ENCODE peak calls at places on chromosomes 13 and 19, in four cellular contexts. I is left lung, S is left ventricle myocardium inferior, Z is gastrocnemius medialis. E is an unnamed sample. For H3K36me3, the result is how much of the 10 kb centered on the place peaks cover.

GRCh38 chr19:48443262-48443661 is 2.5 kb upstream of the GRWD1 start:
- DNase-seq in I (peak), S (no peak), Z (no peak), E (no peak)

GRCh38 chr19:43525836-43526771 is 897 bp downstream of the ETHE1 start:
- DNase-seq in I (no peak), S (peak), Z (no peak), E (no peak)

GRCh38 chr19:19278315-19278714 is 5.2 kb upstream of the TM6SF2 start:
- DNase-seq in I (no peak), S (no peak), Z (no peak), E (no peak)

GRCh38 chr13:64007334-64007733 is 2591.7 kb upstream of the PCDH20 start:
- DNase-seq in I (no peak), S (no peak), Z (no peak), E (no peak)

GRCh38 chr19:5673752-5674151 is 6.6 kb downstream of the MICOS13 start:
- DNase-seq in I (no peak), S (no peak), Z (no peak), E (no peak)

GRCh38 chr13:61148691-61149332 is 266.8 kb downstream of the PCDH20 start:
- DNase-seq in I (no peak), S (no peak), Z (no peak), E (no peak)

GRCh38 chr13:51000576-51001260 is 91.1 kb downstream of the RNASEH2B start:
- DNase-seq in I (no peak), S (peak), Z (peak), E (no peak)

GRCh38 chr19:48302600-48302959 is 22.8 kb upstream of the EMP3 start:
- DNase-seq in I (no peak), S (no peak), Z (no peak), E (no peak)

GRCh38 chr19:46634045-46634655 is 1.9 kb downstream of the GNG8 start:
- DNase-seq in I (peak), S (peak), Z (peak), E (peak)

GRCh38 chr19:39194832-39195542 is 1.8 kb upstream of the NCCRP1 start:
- DNase-seq in I (no peak), S (no peak), Z (no peak), E (no peak)

GRCh38 chr13:107743100-107743499 is 472.2 kb downstream of the LIG4 start:
- DNase-seq in I (no peak), S (no peak), Z (no peak), E (no peak)

GRCh38 chr19:22527554-22527953 is 105.4 kb upstream of the ZNF98 start:
- DNase-seq in I (no peak), S (no peak), Z (no peak), E (no peak)

GRCh38 chr19:10784257-10784656 is 51.8 kb downstream of the TMED1 start:
- DNase-seq in I (peak), S (peak), Z (peak), E (no peak)

GRCh38 chr19:10789876-10790275 is 46.1 kb downstream of the TMED1 start:
- DNase-seq in I (no peak), S (no peak), Z (no peak), E (no peak)

GRCh38 chr19:10782795-10783194 is 53.2 kb downstream of the TMED1 start:
- DNase-seq in I (peak), S (peak), Z (no peak), E (no peak)

GRCh38 chr19:10788146-10788545 is 47.9 kb downstream of the TMED1 start:
- DNase-seq in I (no peak), S (no peak), Z (no peak), E (no peak)
- H3K36me3 ChIP-seq in I (under half), S (half or more), Z (half or more), E (under half)

DNA sequence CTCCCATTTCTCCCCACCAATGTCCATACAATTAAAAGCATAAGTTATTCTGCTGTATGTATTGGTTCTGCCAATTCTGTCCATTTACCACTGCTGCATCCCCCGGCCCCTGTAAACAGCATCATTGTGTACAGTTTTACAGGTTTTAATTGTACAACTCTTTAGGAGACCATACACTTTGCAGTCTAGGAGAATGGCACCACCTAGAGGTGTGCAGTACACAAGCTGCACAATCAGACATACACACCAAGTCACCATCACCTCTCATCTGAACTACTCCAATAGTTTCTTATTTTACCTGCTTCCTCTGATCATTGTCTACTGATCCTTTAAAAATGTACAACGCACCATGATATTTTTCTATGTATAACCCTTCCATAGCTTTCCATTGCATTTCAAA is 855.9 kb upstream of the KLHL1 start:
- DNase-seq in I (no peak), S (no peak), Z (no peak), E (no peak)
- H3K4me3 ChIP-seq in I (no peak), S (no peak), Z (no peak), E (no peak)

GRCh38 chr19:33219261-33219812 is 6.3 kb downstream of the SLC7A10 start:
- DNase-seq in I (peak), S (no peak), Z (no peak), E (no peak)
- TF ChIP-seq CTCF in I (no peak), S (no peak), Z (no peak), E (peak)

DNA sequence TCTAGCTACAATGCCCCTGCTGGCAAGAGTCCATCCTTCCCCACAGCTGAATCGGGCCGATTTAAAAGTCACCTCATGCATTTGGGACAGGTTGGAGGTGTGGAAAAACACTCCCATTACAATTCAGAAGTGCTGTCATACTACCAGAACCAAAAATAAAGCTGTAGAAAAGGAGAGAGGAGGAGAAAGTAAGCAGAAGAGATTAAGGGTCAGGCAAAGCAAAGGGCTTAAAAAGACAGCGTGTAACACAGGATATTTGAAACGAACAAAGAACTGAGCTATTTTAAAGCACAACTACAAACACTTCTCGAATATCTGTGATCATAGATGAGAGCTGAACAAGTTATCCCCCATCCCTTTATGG is 90.4 kb downstream of the FGF14 start:
- DNase-seq in I (no peak), S (no peak), Z (no peak), E (no peak)
- H3K36me3 ChIP-seq in I (under half), S (under half), Z (under half), E (under half)

GRCh38 chr19:8577741-8578140 is 499 bp upstream of the MYO1F start:
- DNase-seq in I (no peak), S (no peak), Z (no peak), E (no peak)

GRCh38 chr19:8575467-8575997 is 1.7 kb downstream of the MYO1F start:
- DNase-seq in I (no peak), S (no peak), Z (no peak), E (no peak)

GRCh38 chr19:8576273-8576993 is 809 bp downstream of the MYO1F start:
- DNase-seq in I (no peak), S (no peak), Z (no peak), E (no peak)

GRCh38 chr19:8578642-8579265 is 1.5 kb upstream of the MYO1F start:
- DNase-seq in I (peak), S (peak), Z (peak), E (peak)

GRCh38 chr19:8577247-8577646 is at the start of gene MYO1F:
- DNase-seq in I (peak), S (peak), Z (peak), E (peak)
- H3K4me3 ChIP-seq in I (peak), S (peak), Z (peak), E (peak)